ENCODE peak calls at places on chromosomes 4 and X, in six cellular contexts. U, M, I, Y, W and F are unnamed samples.

GRCh38 chr4:42329421-42329820 is 67.9 kb upstream of the SHISA3 start:
- DNase-seq in U (no peak), M (no peak), I (no peak), Y (no peak), W (no peak), F (no peak)

GRCh38 chrX:15864629-15865028 is 10.0 kb upstream of the AP1S2 start:
- DNase-seq in U (no peak), M (no peak), I (no peak), Y (no peak), W (no peak), F (no peak)

GRCh38 chr4:76622126-76622525 is 187.1 kb downstream of the SHROOM3 start:
- DNase-seq in U (peak; percentile 27), M (no peak), I (no peak), Y (no peak), W (no peak), F (no peak)

GRCh38 chr4:128600410-128600809 is 209.1 kb upstream of the JADE1 start:
- DNase-seq in U (no peak), M (no peak), I (no peak), Y (no peak), W (no peak), F (no peak)

GRCh38 chr4:151092488-151092887 is 6.9 kb upstream of the RPS3A start:
- DNase-seq in U (no peak), M (no peak), I (no peak), Y (no peak), W (no peak), F (no peak)

GRCh38 chrX:110412971-110413726 is 54.5 kb downstream of the RTL9 start:
- DNase-seq in U (peak; percentile 69), M (peak; percentile 94), I (peak; percentile 70), Y (no peak), W (no peak), F (peak; percentile 43)

GRCh38 chrX:1361275-1361674 is 24.7 kb downstream of the IL3RA start:
- DNase-seq in U (no peak), M (no peak), I (no peak), Y (no peak), W (no peak), F (no peak)

GRCh38 chr4:109945056-109945455 is 32.4 kb downstream of the EGF start:
- DNase-seq in U (no peak), M (no peak), I (no peak), Y (no peak), W (no peak), F (no peak)

GRCh38 chr4:82899339-82899738 is 1.2 kb upstream of the THAP9 start:
- DNase-seq in U (no peak), M (no peak), I (no peak), Y (no peak), W (no peak), F (no peak)

GRCh38 chr4:104938624-104939023 is 208.1 kb upstream of the TET2 start:
- DNase-seq in U (no peak), M (no peak), I (no peak), Y (no peak), W (no peak), F (no peak)

GRCh38 chrX:53071604-53072417 is 10.4 kb upstream of the TSPYL2 start:
- DNase-seq in U (peak; percentile 77), M (peak; percentile 73), I (no peak), Y (no peak), W (peak; percentile 50), F (no peak)

GRCh38 chrX:119427024-119427794 is 28.1 kb downstream of the SLC25A43 start:
- DNase-seq in U (peak; percentile 35), M (no peak), I (no peak), Y (no peak), W (no peak), F (no peak)

GRCh38 chr4:99447079-99447478 is 11.9 kb upstream of the ADH7 start:
- DNase-seq in U (no peak), M (no peak), I (peak; percentile 62), Y (no peak), W (peak; percentile 3), F (peak; percentile 25)

GRCh38 chr4:87236851-87237250 is 16.4 kb upstream of the KLHL8 start:
- DNase-seq in U (no peak), M (no peak), I (no peak), Y (no peak), W (no peak), F (no peak)

GRCh38 chr4:177699365-177700213 is 257.4 kb upstream of the AGA start:
- DNase-seq in U (no peak), M (no peak), I (no peak), Y (no peak), W (no peak), F (no peak)

GRCh38 chr4:159191989-159192388 is 89.1 kb downstream of the RAPGEF2 start:
- DNase-seq in U (no peak), M (peak; percentile 38), I (no peak), Y (no peak), W (peak; percentile 51), F (peak; percentile 39)

DNA sequence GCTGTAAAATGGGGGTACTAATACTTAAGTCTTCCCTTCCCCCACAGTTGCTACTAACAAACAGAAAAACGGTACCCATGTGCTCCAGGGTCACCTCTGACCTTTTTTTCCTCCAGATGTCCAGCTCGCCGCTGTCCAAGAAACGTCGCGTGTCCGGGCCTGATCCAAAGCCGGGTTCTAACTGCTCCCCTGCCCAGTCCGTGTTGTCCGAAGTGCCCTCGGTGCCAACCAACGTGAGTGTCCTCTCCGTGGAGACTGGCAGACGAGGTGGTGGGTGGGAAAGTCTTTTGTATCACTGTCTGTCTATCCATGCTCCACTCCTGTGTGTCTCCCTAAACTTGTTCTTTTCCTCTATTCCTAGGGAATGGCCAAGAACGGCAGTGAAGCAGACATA is 5.1 kb downstream of the UBA1 start:
- DNase-seq in U (no peak), M (no peak), I (no peak), Y (no peak), W (no peak), F (no peak)
- H3K27ac ChIP-seq in U (no peak overlapping the region), M (peak overlapping the region; percentile 81), I (no peak overlapping the region), Y (no peak overlapping the region), W (no peak overlapping the region), F (no peak overlapping the region)

DNA sequence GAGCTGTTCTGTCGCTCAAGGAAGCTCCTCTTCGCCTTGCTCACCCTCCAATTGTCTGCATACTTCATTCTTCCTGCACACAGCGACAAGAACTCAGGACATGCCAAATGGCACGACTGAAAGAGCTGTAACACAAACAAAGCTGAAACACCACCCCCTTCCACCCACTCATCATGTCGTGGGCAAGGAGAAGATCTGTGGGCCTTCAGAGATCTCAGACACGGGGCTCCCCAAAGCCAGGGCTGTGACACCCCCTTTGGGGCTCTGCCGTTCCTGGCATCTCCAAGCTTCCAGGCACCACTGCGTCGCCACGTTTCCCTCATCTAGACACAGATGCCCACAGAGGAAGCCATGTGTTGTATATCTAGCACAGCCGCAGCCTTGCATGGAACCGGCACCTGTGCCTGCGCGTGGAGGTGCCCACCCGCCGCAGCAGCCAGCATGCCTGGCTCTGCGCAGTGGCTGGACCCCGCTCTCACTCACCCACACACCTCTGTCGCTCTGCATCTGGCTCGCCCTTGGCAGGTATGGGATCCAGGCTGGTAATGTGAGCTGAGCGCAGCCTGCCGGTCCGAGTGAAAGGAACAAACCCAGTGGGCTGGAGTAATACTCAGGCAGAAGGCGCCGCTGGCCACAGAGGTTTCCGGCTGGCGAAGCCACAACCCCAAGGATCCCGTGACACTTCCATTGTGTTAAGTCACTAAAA is 676.4 kb upstream of the INTU start:
- DNase-seq in U (no peak), M (no peak), I (no peak), Y (no peak), W (no peak), F (no peak)
- H3K27ac ChIP-seq in U (no peak overlapping the region), M (no peak overlapping the region), I (no peak overlapping the region), Y (no peak overlapping the region), W (no peak overlapping the region), F (no peak overlapping the region)

GRCh38 chr4:10108391-10108790 is 8.2 kb downstream of the WDR1 start:
- DNase-seq in U (no peak), M (no peak), I (no peak), Y (no peak), W (no peak), F (no peak)

GRCh38 chr4:10105920-10106319 is 10.7 kb downstream of the WDR1 start:
- DNase-seq in U (no peak), M (no peak), I (no peak), Y (no peak), W (no peak), F (no peak)

GRCh38 chr4:10106421-10107039 is 10.1 kb downstream of the WDR1 start:
- DNase-seq in U (peak; percentile 62), M (no peak), I (no peak), Y (peak; percentile 76), W (peak; percentile 62), F (no peak)

GRCh38 chr4:10108818-10109783 is 7.5 kb downstream of the WDR1 start:
- DNase-seq in U (peak; percentile 44), M (no peak), I (no peak), Y (no peak), W (no peak), F (no peak)

DNA sequence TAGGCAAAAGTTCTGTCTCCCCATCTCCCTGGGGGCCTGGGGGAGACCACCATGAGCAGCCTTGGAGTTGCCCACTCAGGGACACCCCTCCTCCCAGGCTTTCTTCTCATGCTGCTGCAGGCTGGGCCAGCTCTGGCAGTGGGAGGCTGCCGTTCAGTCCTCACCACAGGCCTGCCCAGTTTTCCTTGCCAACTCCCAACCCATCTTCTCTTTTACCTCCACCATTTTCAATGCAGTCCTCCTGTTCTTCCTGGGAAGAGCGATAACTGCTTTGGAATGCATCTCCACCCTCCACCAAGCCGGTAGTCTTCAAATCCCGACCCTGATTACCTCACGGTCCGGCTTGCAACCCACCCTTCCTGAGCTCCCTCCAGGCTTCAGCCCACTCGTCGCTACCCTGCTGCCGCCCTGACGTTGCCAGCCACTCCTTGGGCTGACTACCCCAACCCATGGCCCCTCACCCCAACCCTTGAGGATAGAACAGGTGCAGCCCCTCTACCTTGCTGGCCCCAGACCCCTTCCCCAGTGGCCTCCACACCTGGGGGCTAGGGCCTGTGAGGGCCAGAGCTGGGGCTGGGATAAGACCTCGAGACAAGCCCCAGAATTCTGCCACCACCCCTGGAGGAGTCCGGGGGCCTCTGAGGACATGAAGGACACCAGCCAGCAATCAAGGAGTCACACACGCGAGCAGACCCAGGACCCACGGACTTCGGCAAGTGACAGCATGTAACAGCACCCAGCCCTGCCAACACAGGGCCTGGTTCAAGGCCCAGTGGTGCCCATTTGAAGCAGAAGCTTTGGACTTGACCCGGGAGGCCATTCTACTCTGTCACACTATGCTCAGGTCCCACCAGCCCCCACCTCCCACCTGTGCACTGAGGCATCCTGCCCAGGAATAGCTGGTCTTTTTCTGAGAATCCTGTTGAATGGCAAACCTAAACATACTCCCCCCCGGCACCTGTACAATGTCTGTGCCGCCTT is 9.2 kb downstream of the WDR1 start:
- DNase-seq in U (no peak), M (no peak), I (no peak), Y (no peak), W (no peak), F (no peak)
- H3K27ac ChIP-seq in U (peak overlapping the region; percentile 79), M (peak overlapping the region; percentile 88), I (no peak overlapping the region), Y (no peak overlapping the region), W (peak overlapping the region; percentile 60), F (no peak overlapping the region)

GRCh38 chr4:153270361-153270760 is 66.1 kb downstream of the TRIM2 start:
- DNase-seq in U (no peak), M (no peak), I (no peak), Y (no peak), W (no peak), F (no peak)
- H3K27ac ChIP-seq in U (no peak overlapping the region), M (no peak overlapping the region), I (no peak overlapping the region), Y (no peak overlapping the region), W (no peak overlapping the region), F (no peak overlapping the region)

GRCh38 chrX:56803849-56804681 is 75.0 kb downstream of the NBDY start:
- DNase-seq in U (peak; percentile 4), M (no peak), I (no peak), Y (no peak), W (no peak), F (no peak)
- H3K27ac ChIP-seq in U (no peak overlapping the region), M (peak overlapping the region; percentile 49), I (peak overlapping the region; percentile 64), Y (no peak overlapping the region), W (no peak overlapping the region), F (no peak overlapping the region)

GRCh38 chr4:107577743-107578142 is 142.3 kb downstream of the PAPSS1 start:
- DNase-seq in U (no peak), M (no peak), I (no peak), Y (no peak), W (no peak), F (no peak)
- H3K27ac ChIP-seq in U (no peak overlapping the region), M (no peak overlapping the region), I (no peak overlapping the region), Y (no peak overlapping the region), W (no peak overlapping the region), F (no peak overlapping the region)